ENCODE peak calls at places on chromosome 2, in seven cellular contexts. N is cardiac muscle cell, F is neural progenitor cell, L is SK-MEL-5, S is mucosa of gallbladder, U is GM13976, A is breast epithelium. I is an unnamed sample.
A peak's percentile ranks its signal among the peaks of the same experiment; 100 is the strongest.

GRCh38 chr2:81894451-81894990 is 1590.0 kb upstream of the LRRTM1 start:
- DNase-seq in L (peak; percentile 60), N (peak; percentile 21), S (no peak), U (no peak), A (no peak), F (no peak), I (no peak)

GRCh38 chr2:98913916-98914712 is 21.9 kb downstream of the CRACDL start:
- DNase-seq in U (no peak), F (no peak), A (no peak), N (no peak), L (no peak), S (no peak), I (no peak)

GRCh38 chr2:85468704-85469349 is 50.3 kb downstream of the SH2D6 start:
- DNase-seq in A (no peak), S (peak; percentile 91), N (peak; percentile 42), U (no peak), L (no peak), F (peak; percentile 46), I (no peak)

GRCh38 chr2:20475567-20475952 is 28.7 kb downstream of the RHOB start:
- DNase-seq in F (no peak), N (no peak), S (no peak), L (no peak), A (no peak), U (no peak), I (no peak)

GRCh38 chr2:60152226-60152833 is 401.1 kb downstream of the BCL11A start:
- DNase-seq in A (no peak), S (no peak), U (no peak), F (peak; percentile 55), L (peak; percentile 72), N (no peak), I (peak; percentile 10)

GRCh38 chr2:112187805-112188596 is 49.8 kb downstream of the FBLN7 start:
- DNase-seq in N (no peak), F (no peak), A (no peak), L (peak; percentile 71), S (no peak), U (no peak), I (no peak)

GRCh38 chr2:177118636-177119035 is 94.0 kb upstream of the HNRNPA3 start:
- DNase-seq in S (no peak), L (no peak), F (no peak), N (no peak), A (no peak), U (no peak), I (no peak)

GRCh38 chr2:68438455-68439303 is 28.4 kb downstream of the FBXO48 start:
- DNase-seq in L (no peak), F (no peak), U (peak; percentile 40), S (no peak), A (no peak), N (no peak), I (no peak)

GRCh38 chr2:39738941-39739340 is 40.1 kb downstream of the THUMPD2 start:
- DNase-seq in S (no peak), L (no peak), U (no peak), A (no peak), N (no peak), F (no peak), I (no peak)

GRCh38 chr2:147096671-147097070 is 748.2 kb upstream of the ACVR2A start:
- DNase-seq in S (no peak), L (no peak), A (no peak), U (no peak), N (no peak), F (no peak), I (no peak)

GRCh38 chr2:26438526-26438925 is 36.8 kb downstream of the DRC1 start:
- DNase-seq in F (no peak), S (no peak), L (no peak), A (no peak), U (no peak), N (no peak), I (no peak)

GRCh38 chr2:223084873-223085272 is 32.9 kb downstream of the KCNE4 start:
- DNase-seq in A (no peak), N (no peak), S (no peak), U (no peak), L (no peak), F (no peak), I (no peak)

GRCh38 chr2:75002007-75002406 is 43.6 kb downstream of the POLE4 start:
- DNase-seq in L (no peak), U (no peak), S (no peak), F (no peak), N (no peak), A (no peak), I (no peak)

GRCh38 chr2:109367679-109368078 is 238.7 kb downstream of the SH3RF3 start:
- DNase-seq in F (no peak), N (no peak), A (no peak), U (no peak), S (no peak), L (no peak), I (no peak)

GRCh38 chr2:242075683-242076082 is 206.2 kb downstream of the RTP5 start:
- DNase-seq in S (peak; percentile 75), N (no peak), A (no peak), U (no peak), L (no peak), F (no peak), I (no peak)

GRCh38 chr2:156539086-156539485 is 102.9 kb downstream of the GPD2 start:
- DNase-seq in U (no peak), L (no peak), F (no peak), N (no peak), S (no peak), A (no peak), I (no peak)

GRCh38 chr2:183614797-183615429 is 490.7 kb downstream of the NUP35 start:
- DNase-seq in F (no peak), S (no peak), A (no peak), U (no peak), N (peak; percentile 23), L (no peak), I (no peak)

GRCh38 chr2:109423556-109424359 is 190.0 kb downstream of the SEPTIN10 start:
- DNase-seq in L (no peak), F (no peak), N (no peak), S (no peak), U (no peak), A (no peak), I (no peak)

GRCh38 chr2:108169982-108170625 is 69.7 kb upstream of the SULT1C3 start:
- DNase-seq in A (no peak), F (peak; percentile 41), N (peak; percentile 34), S (no peak), L (peak; percentile 67), U (no peak), I (no peak)